ENCODE peak calls at places on chromosome 9, in five cellular contexts. D is gastrocnemius medialis, N is A673, L is HCT116, O is esophagus squamous epithelium. R is an unnamed sample. For H3K27me3, the result is how much of the 10 kb centered on the place peaks cover.

GRCh38 chr9:6845128-6845826 is 87.5 kb downstream of the KDM4C start:
- DNase-seq in L (no peak), D (no peak), N (no peak), O (no peak), R (no peak)

GRCh38 chr9:30258079-30258478 is 2126.4 kb upstream of the ACO1 start:
- DNase-seq in L (no peak), D (no peak), N (no peak), O (no peak), R (no peak)

GRCh38 chr9:92968081-92968480 is 20.8 kb downstream of the FGD3 start:
- DNase-seq in D (no peak), L (no peak), O (no peak), N (no peak), R (no peak)

GRCh38 chr9:113879318-113879717 is 3.2 kb downstream of the ZNF618 start:
- DNase-seq in N (no peak), D (no peak), O (no peak), L (no peak), R (no peak)

GRCh38 chr9:2229109-2229733 is 214.1 kb downstream of the SMARCA2 start:
- DNase-seq in O (no peak), N (no peak), D (no peak), L (no peak), R (no peak)

GRCh38 chr9:106277931-106278330 is 583.6 kb downstream of the TMEM38B start:
- DNase-seq in O (no peak), D (no peak), N (no peak), L (no peak), R (no peak)

GRCh38 chr9:135858491-135859185 is 48.7 kb downstream of the CAMSAP1 start:
- DNase-seq in O (no peak), D (no peak), L (no peak), N (no peak), R (no peak)

GRCh38 chr9:94821098-94821930 is 94.8 kb downstream of the AOPEP start:
- DNase-seq in N (no peak), L (no peak), O (no peak), D (no peak), R (no peak)

GRCh38 chr9:134286513-134287245 is 39.6 kb upstream of the RXRA start:
- DNase-seq in L (no peak), O (no peak), D (no peak), N (no peak), R (no peak)

GRCh38 chr9:132572921-132573320 is 9.5 kb upstream of the BARHL1 start:
- DNase-seq in O (no peak), N (no peak), D (no peak), L (no peak), R (no peak)

GRCh38 chr9:71001780-71002386 is 119.5 kb downstream of the TRPM3 start:
- DNase-seq in N (no peak), O (no peak), D (no peak), L (peak), R (no peak)

GRCh38 chr9:14096182-14096922 is 217.6 kb downstream of the NFIB start:
- DNase-seq in O (no peak), N (peak), L (no peak), D (no peak), R (peak)

GRCh38 chr9:127802576-127803443 is at the start of gene FPGS:
- DNase-seq in O (peak), D (peak), L (peak), N (peak), R (peak)

GRCh38 chr9:134399435-134400056 is 73.3 kb downstream of the RXRA start:
- DNase-seq in O (no peak), N (peak), D (no peak), L (peak), R (no peak)

GRCh38 chr9:14525840-14526239 is 167.4 kb downstream of the ZDHHC21 start:
- DNase-seq in D (no peak), L (no peak), N (no peak), O (no peak), R (no peak)

GRCh38 chr9:28270156-28270555 is 696.9 kb upstream of the C9orf72 start:
- DNase-seq in N (no peak), O (no peak), L (no peak), D (no peak), R (no peak)

GRCh38 chr9:93645149-93645889 is 68.9 kb downstream of the PHF2 start:
- DNase-seq in D (no peak), O (no peak), L (no peak), N (no peak), R (peak)

GRCh38 chr9:91085499-91086291 is 276.0 kb downstream of the AUH start:
- DNase-seq in N (no peak), D (no peak), L (no peak), O (no peak), R (peak)

GRCh38 chr9:89690334-89690912 is 85.6 kb downstream of the GADD45G start:
- DNase-seq in L (no peak), O (no peak), D (no peak), N (no peak), R (no peak)

GRCh38 chr9:35342221-35342620 is 147.7 kb upstream of the RUSC2 start:
- DNase-seq in O (no peak), N (no peak), D (no peak), L (no peak), R (no peak)

GRCh38 chr9:92986175-92987110 is 39.1 kb downstream of the FGD3 start:
- DNase-seq in N (peak), L (no peak), D (no peak), O (no peak), R (no peak)

GRCh38 chr9:124040186-124040920 is 28.8 kb downstream of the LHX2 start:
- DNase-seq in D (no peak), N (no peak), L (no peak), O (no peak), R (no peak)
- H3K27me3 ChIP-seq in D (half or more), N (under half), L (under half), O (under half), R (under half)

DNA sequence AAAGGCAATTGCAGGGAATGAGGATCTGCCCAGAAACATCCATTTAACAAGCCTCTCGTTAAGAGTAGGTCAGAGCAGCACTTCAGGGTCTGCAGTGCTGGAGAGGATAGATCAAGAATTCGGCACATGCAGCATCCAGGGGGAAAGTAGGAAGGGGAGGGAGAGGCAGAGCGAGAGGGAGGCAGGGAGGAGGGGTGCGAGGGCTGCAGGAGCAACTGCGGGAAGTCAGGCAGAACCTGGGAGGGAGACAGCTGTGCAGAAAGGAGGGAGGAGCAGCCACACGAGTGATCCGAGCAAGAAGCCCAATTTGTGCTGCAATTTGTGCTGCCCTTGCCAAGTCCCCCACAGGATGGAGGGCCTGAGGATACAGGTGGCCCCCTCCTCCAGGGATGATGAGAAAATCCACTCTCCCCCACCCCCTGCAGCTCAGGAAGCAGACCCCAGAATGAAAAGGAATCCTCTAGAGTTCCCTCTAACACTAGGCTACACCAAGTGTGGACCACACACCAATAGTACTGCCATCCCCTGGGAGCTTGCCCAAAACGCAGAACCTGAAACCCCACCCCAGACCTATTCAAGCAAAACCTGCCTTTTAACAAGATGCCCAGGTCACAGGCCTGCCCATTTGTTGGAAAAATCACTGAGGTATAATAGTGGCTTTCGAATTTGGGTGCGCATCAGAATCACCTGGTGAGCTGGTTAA is 62.1 kb downstream of the EPB41L4B start:
- DNase-seq in D (no peak), O (no peak), L (no peak), N (no peak), R (peak)
- TF ChIP-seq CTCF in D (no peak), O (no peak), L (no peak), N (no peak), R (no peak)

DNA sequence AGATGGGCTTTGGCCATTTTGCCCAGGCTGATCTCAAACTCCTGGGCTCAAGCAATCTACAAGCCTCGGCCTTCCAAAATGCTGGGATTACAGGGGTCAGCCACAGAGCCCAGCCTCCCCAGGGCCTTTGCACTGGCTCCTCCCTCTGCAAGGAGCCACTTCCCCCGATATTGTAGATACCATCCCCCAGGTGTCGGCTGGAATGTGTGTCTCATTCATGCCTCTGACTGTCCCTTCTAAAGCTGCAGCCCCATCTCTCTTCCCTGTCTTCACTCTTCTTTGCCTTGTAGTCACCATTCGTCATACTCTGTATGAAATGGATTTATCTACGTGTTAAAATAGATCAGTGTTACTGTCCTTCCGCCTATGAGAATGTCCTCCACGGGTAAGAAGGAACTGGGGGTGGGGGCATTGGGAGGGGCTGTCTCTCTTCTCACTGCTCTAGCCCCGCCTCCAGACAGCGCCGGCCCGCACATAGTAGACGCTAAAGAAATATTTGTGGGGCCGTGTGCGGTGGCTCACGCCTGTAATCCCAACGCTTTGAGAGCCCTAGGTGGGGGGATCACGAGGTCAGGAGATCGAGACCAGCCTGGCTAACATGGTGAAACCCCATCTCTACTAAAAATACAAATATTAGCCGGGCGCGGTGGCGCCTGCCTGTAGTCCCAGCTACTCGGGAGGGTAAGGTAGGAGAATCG is 68.5 kb downstream of the LMX1B start:
- DNase-seq in D (no peak), L (no peak), N (no peak), O (no peak), R (no peak)
- H3K27me3 ChIP-seq in D (under half), L (under half), N (half or more), O (under half), R (under half)

DNA sequence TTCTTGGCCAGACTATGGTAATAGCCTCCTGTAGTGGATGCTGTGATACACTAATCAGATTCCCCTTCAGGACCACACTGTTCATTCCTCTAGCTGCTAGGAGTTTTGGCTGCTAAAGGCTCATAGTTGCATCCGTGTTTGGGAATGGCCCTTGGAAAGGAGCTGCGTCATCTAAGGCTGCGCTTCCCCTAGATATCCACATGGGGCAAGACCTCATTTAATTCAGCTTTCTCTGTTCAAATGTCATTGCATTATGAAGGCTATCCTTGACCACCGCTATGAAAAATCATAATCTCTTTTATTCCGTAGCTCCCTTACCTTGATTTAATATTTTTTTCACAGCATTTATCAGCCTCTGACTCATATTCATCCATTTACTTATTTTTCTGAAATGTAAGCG is 258.3 kb upstream of the NR4A3 start:
- DNase-seq in O (no peak), D (no peak), L (no peak), N (no peak), R (no peak)
- TF ChIP-seq CTCF in O (no peak), D (no peak), L (peak), N (peak), R (no peak)

GRCh38 chr9:136980669-136981478 is 1.9 kb upstream of the LCNL1 start:
- DNase-seq in O (no peak), N (no peak), D (no peak), L (no peak), R (no peak)
- H3K27me3 ChIP-seq in O (under half), N (under half), D (under half), L (under half), R (under half)